ENCODE peak calls at places on chromosomes 11 and 22, in six cellular contexts. V is PC-3, Y is A549, A is PC-9, H is tibial artery, E is hepatocyte. C is an unnamed sample.
A peak's percentile ranks its signal among the peaks of the same experiment; 100 is the strongest.

GRCh38 chr11:130705670-130706421 is 210.4 kb downstream of the SNX19 start:
- DNase-seq in V (peak; percentile 38), A (no peak), Y (no peak), H (no peak), E (no peak), C (no peak)

GRCh38 chr11:61914471-61915171 is 2.7 kb downstream of the RAB3IL1 start:
- DNase-seq in E (no peak), Y (no peak), A (no peak), V (no peak), H (no peak), C (no peak)

GRCh38 chr11:129490004-129490403 is 114.4 kb downstream of the BARX2 start:
- DNase-seq in Y (no peak), V (no peak), E (no peak), H (no peak), A (no peak), C (no peak)

GRCh38 chr11:116109228-116109627 is 605.0 kb upstream of the CADM1 start:
- DNase-seq in E (peak; percentile 33), H (no peak), Y (peak; percentile 16), A (no peak), V (peak; percentile 50), C (peak; percentile 61)

GRCh38 chr22:49702068-49702397 is 125.6 kb downstream of the BRD1 start:
- DNase-seq in H (no peak), V (no peak), Y (no peak), E (no peak), A (no peak), C (no peak)

GRCh38 chr11:66843776-66844495 is 695 bp downstream of the RCE1 start:
- DNase-seq in Y (no peak), V (no peak), A (no peak), E (no peak), H (no peak), C (no peak)

GRCh38 chr11:94928146-94928995 is 45.0 kb downstream of the CWC15 start:
- DNase-seq in V (no peak), Y (no peak), H (no peak), E (no peak), A (no peak), C (no peak)

GRCh38 chr22:40031766-40032470 is 37.2 kb downstream of the FAM83F start:
- DNase-seq in A (no peak), Y (no peak), H (no peak), V (no peak), E (no peak), C (no peak)

GRCh38 chr22:43275545-43275981 is 67.6 kb downstream of the SCUBE1 start:
- DNase-seq in A (peak; percentile 70), E (peak; percentile 77), Y (no peak), V (peak; percentile 67), H (no peak), C (no peak)

GRCh38 chr11:96084610-96085348 is 160.9 kb upstream of the MTMR2 start:
- DNase-seq in A (peak; percentile 24), E (no peak), V (no peak), Y (no peak), H (no peak), C (no peak)

GRCh38 chr22:20600137-20600673 is 92.8 kb downstream of the MED15 start:
- DNase-seq in H (no peak), A (no peak), Y (no peak), V (no peak), E (no peak), C (no peak)

GRCh38 chr11:876550-876949 is 33.9 kb downstream of the TSPAN4 start:
- DNase-seq in Y (no peak), H (no peak), V (no peak), E (no peak), A (no peak), C (no peak)

GRCh38 chr11:5605849-5606248 is 9.4 kb downstream of the TRIM6 start:
- DNase-seq in E (peak; percentile 31), A (peak; percentile 69), V (peak; percentile 59), Y (no peak), H (no peak), C (peak; percentile 54)

GRCh38 chr11:78248191-78248590 is 59.5 kb downstream of the USP35 start:
- DNase-seq in E (no peak), H (no peak), A (no peak), V (no peak), Y (no peak), C (no peak)

GRCh38 chr22:22928666-22929380 is 41.2 kb downstream of the IGLL5 start:
- DNase-seq in Y (no peak), V (peak; percentile 40), H (no peak), E (peak; percentile 68), A (no peak), C (peak; percentile 5)

GRCh38 chr22:50528682-50529415 is 963 bp downstream of the TYMP start:
- DNase-seq in Y (no peak), H (no peak), E (no peak), A (no peak), V (no peak), C (no peak)

GRCh38 chr22:31734512-31734911 is 15.4 kb downstream of the PRR14L start:
- DNase-seq in A (peak; percentile 84), V (peak; percentile 82), E (no peak), H (no peak), Y (no peak), C (peak; percentile 11)

GRCh38 chr11:122628691-122629555 is 26.6 kb upstream of the UBASH3B start:
- DNase-seq in E (peak; percentile 73), H (peak; percentile 79), Y (peak; percentile 75), A (peak; percentile 53), V (peak; percentile 94), C (no peak)

GRCh38 chr11:86955674-86956522 is 703 bp upstream of the FZD4 start:
- DNase-seq in V (peak; percentile 83), Y (peak; percentile 76), E (peak; percentile 93), A (peak; percentile 77), H (peak; percentile 94), C (no peak)
- TF ChIP-seq CTCF in V (peak; percentile 47), Y (peak; percentile 38), E (peak; percentile 33), A (peak; percentile 54), H (peak; percentile 15), C (no peak)

GRCh38 chr11:134228625-134229024 is 4.2 kb downstream of the VPS26B start:
- DNase-seq in A (no peak), H (no peak), Y (no peak), V (no peak), E (no peak), C (no peak)

GRCh38 chr11:134226806-134227325 is 2.4 kb downstream of the VPS26B start:
- DNase-seq in A (no peak), Y (no peak), H (no peak), V (no peak), E (no peak), C (no peak)

GRCh38 chr11:134224710-134225662 is 515 bp downstream of the VPS26B start:
- DNase-seq in V (peak; percentile 51), H (peak; percentile 83), Y (peak; percentile 10), A (no peak), E (peak; percentile 75), C (no peak)

GRCh38 chr11:134223836-134224709 is at the start of the genes NCAPD3 and VPS26B:
- DNase-seq in H (peak; percentile 97), A (peak; percentile 90), V (peak; percentile 99), Y (peak; percentile 94), E (peak; percentile 98), C (peak; percentile 59)

GRCh38 chr11:134223066-134223465 is 701 bp downstream of the NCAPD3 start:
- DNase-seq in Y (peak; percentile 2), V (peak; percentile 15), E (no peak), H (no peak), A (no peak), C (no peak)
- H3K4me1 ChIP-seq in Y (peaks cover 17% of the 10 kb centered on the region), V (peaks cover 30% of the 10 kb centered on the region), E (peaks cover 17% of the 10 kb centered on the region), H (no peaks in the 10 kb centered on the region), A (peaks cover 21% of the 10 kb centered on the region), C (peaks cover 24% of the 10 kb centered on the region)

DNA sequence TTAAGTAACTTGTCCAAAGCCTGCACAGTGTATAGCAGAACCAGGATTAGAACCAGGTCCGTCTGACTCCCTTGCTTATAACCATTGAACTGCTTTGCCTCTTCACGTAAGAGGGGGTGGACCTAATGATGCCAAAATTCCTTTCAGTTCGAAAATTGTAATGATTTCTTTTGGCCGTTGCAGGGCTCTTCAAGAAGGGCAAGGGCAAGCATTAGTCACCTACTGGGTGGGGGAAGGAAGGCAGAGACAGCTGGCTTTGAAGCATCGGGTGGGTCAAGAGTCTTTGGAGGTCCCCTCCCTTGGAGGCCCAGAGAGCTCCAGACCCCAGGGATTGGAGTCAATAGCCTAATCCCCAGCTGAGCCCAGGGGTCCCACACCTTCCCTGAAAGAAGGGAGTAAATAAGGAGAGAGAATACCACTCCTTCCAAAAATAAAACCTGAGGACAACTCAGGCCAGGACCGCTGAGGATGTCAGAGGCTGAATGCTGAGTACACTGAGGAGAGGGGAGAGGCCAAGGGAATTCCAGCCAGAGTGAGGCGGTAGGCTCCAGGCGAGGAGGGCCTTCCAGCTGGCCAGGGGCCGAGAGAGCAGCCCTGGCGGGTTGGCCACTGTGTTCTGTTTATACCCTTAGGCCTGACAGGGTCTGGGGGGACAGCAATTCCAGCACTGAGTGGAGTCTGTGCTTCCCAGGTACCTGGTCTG is 14.1 kb downstream of the CREB3L1 start:
- DNase-seq in E (peak; percentile 45), H (no peak), Y (no peak), V (peak; percentile 34), A (no peak), C (no peak)
- TF ChIP-seq CTCF in E (no peak), H (no peak), Y (no peak), V (no peak), A (no peak), C (no peak)

GRCh38 chr22:46795845-46796565 is 33.6 kb downstream of the TBC1D22A start:
- DNase-seq in Y (no peak), A (no peak), V (no peak), E (no peak), H (peak; percentile 39), C (no peak)

GRCh38 chr22:46795140-46795539 is 32.7 kb downstream of the TBC1D22A start:
- DNase-seq in E (no peak), A (no peak), V (no peak), H (peak; percentile 56), Y (no peak), C (no peak)

GRCh38 chr22:46793497-46793896 is 31.0 kb downstream of the TBC1D22A start:
- DNase-seq in V (no peak), A (no peak), H (peak; percentile 25), Y (no peak), E (no peak), C (no peak)

GRCh38 chr22:46794067-46794466 is 31.6 kb downstream of the TBC1D22A start:
- DNase-seq in H (peak; percentile 52), V (no peak), A (no peak), E (no peak), Y (no peak), C (no peak)

GRCh38 chr22:46794491-46794890 is 32.0 kb downstream of the TBC1D22A start:
- DNase-seq in E (no peak), Y (no peak), V (no peak), A (no peak), H (peak; percentile 51), C (no peak)
- H3K4me1 ChIP-seq in E (peaks cover 7% of the 10 kb centered on the region), Y (peaks cover 6% of the 10 kb centered on the region), V (no peaks in the 10 kb centered on the region), A (no peaks in the 10 kb centered on the region), H (no peaks in the 10 kb centered on the region), C (peaks cover 20% of the 10 kb centered on the region)